ENCODE peak calls at places on chromosome 20, in four cellular contexts. One of them, this sample, is unnamed. For H3K4me1, the result is how much of the 10 kb centered on the place peaks cover.

GRCh38 chr20:878511-879307 is 37.4 kb downstream of the ANGPT4 start:
- DNase-seq in sigmoid colon: no peak
- DNase-seq in IMR-90: peak
- DNase-seq in spleen: peak
- DNase-seq in this sample: no peak

GRCh38 chr20:52972190-52972937 is at the start of gene TSHZ2:
- DNase-seq in sigmoid colon: peak
- DNase-seq in IMR-90: peak
- DNase-seq in spleen: no peak
- DNase-seq in this sample: no peak

GRCh38 chr20:25848222-25848621 is 151.6 kb upstream of the ZNF337 start:
- DNase-seq in sigmoid colon: peak
- DNase-seq in IMR-90: no peak
- DNase-seq in spleen: peak
- DNase-seq in this sample: no peak

GRCh38 chr20:41650221-41650948 is 32.2 kb upstream of the CHD6 start:
- DNase-seq in sigmoid colon: no peak
- DNase-seq in IMR-90: no peak
- DNase-seq in spleen: no peak
- DNase-seq in this sample: no peak

GRCh38 chr20:11979306-11980128 is 61.8 kb downstream of the BTBD3 start:
- DNase-seq in sigmoid colon: no peak
- DNase-seq in IMR-90: no peak
- DNase-seq in spleen: no peak
- DNase-seq in this sample: no peak

GRCh38 chr20:15339264-15339663 is 1001.9 kb upstream of the FLRT3 start:
- DNase-seq in sigmoid colon: no peak
- DNase-seq in IMR-90: no peak
- DNase-seq in spleen: no peak
- DNase-seq in this sample: no peak

GRCh38 chr20:376089-376488 is 4.5 kb upstream of the TRIB3 start:
- DNase-seq in sigmoid colon: no peak
- DNase-seq in IMR-90: no peak
- DNase-seq in spleen: no peak
- DNase-seq in this sample: no peak

GRCh38 chr20:1505361-1505760 is 14.1 kb upstream of the SIRPB2 start:
- DNase-seq in sigmoid colon: no peak
- DNase-seq in IMR-90: no peak
- DNase-seq in spleen: no peak
- DNase-seq in this sample: no peak

GRCh38 chr20:16369441-16369840 is 203.8 kb downstream of the KIF16B start:
- DNase-seq in sigmoid colon: no peak
- DNase-seq in IMR-90: no peak
- DNase-seq in spleen: no peak
- DNase-seq in this sample: no peak

GRCh38 chr20:19427480-19427879 is 215.0 kb downstream of the SLC24A3 start:
- DNase-seq in sigmoid colon: no peak
- DNase-seq in IMR-90: no peak
- DNase-seq in spleen: no peak
- DNase-seq in this sample: no peak

GRCh38 chr20:39659010-39659409 is 696.9 kb downstream of the DHX35 start:
- DNase-seq in sigmoid colon: no peak
- DNase-seq in IMR-90: no peak
- DNase-seq in spleen: no peak
- DNase-seq in this sample: no peak

GRCh38 chr20:56974499-56975250 is 291.8 kb downstream of the BMP7 start:
- DNase-seq in sigmoid colon: no peak
- DNase-seq in IMR-90: peak
- DNase-seq in spleen: no peak
- DNase-seq in this sample: no peak

GRCh38 chr20:1229541-1229940 is 3.7 kb downstream of the RAD21L1 start:
- DNase-seq in sigmoid colon: no peak
- DNase-seq in IMR-90: no peak
- DNase-seq in spleen: no peak
- DNase-seq in this sample: no peak

GRCh38 chr20:31894980-31895675 is 24.7 kb downstream of the TTLL9 start:
- DNase-seq in sigmoid colon: peak
- DNase-seq in IMR-90: peak
- DNase-seq in spleen: no peak
- DNase-seq in this sample: peak

GRCh38 chr20:45378191-45378590 is at the start of gene TP53TG5:
- DNase-seq in sigmoid colon: no peak
- DNase-seq in IMR-90: no peak
- DNase-seq in spleen: no peak
- DNase-seq in this sample: no peak

GRCh38 chr20:19211661-19212523 is 550 bp upstream of the SLC24A3 start:
- DNase-seq in sigmoid colon: peak
- DNase-seq in IMR-90: no peak
- DNase-seq in spleen: peak
- DNase-seq in this sample: no peak

GRCh38 chr20:13277663-13278295 is 56.7 kb downstream of the ISM1 start:
- DNase-seq in sigmoid colon: no peak
- DNase-seq in IMR-90: no peak
- DNase-seq in spleen: no peak
- DNase-seq in this sample: no peak

GRCh38 chr20:31836853-31837608 is 8.4 kb downstream of the FOXS1 start:
- DNase-seq in sigmoid colon: peak
- DNase-seq in IMR-90: no peak
- DNase-seq in spleen: no peak
- DNase-seq in this sample: no peak

GRCh38 chr20:23228912-23229311 is 121.7 kb upstream of the NXT1 start:
- DNase-seq in sigmoid colon: no peak
- DNase-seq in IMR-90: peak
- DNase-seq in spleen: no peak
- DNase-seq in this sample: no peak

GRCh38 chr20:13493143-13493542 is 145.6 kb downstream of the TASP1 start:
- DNase-seq in sigmoid colon: no peak
- DNase-seq in IMR-90: no peak
- DNase-seq in spleen: no peak
- DNase-seq in this sample: no peak

GRCh38 chr20:24964518-24964838 is 15.4 kb downstream of the CST7 start:
- DNase-seq in sigmoid colon: peak
- DNase-seq in IMR-90: no peak
- DNase-seq in spleen: no peak
- DNase-seq in this sample: no peak

GRCh38 chr20:835220-836045 is 1.9 kb downstream of the FAM110A start:
- DNase-seq in sigmoid colon: no peak
- DNase-seq in IMR-90: no peak
- DNase-seq in spleen: peak
- DNase-seq in this sample: no peak

GRCh38 chr20:11755071-11755881 is 162.4 kb upstream of the BTBD3 start:
- DNase-seq in sigmoid colon: peak
- DNase-seq in IMR-90: no peak
- DNase-seq in spleen: no peak
- DNase-seq in this sample: no peak

GRCh38 chr20:59948828-59949720 is 8.9 kb downstream of the FAM217B start:
- DNase-seq in sigmoid colon: no peak
- DNase-seq in IMR-90: peak
- DNase-seq in spleen: no peak
- DNase-seq in this sample: peak

GRCh38 chr20:59942245-59942644 is 2.1 kb downstream of the FAM217B start:
- DNase-seq in sigmoid colon: no peak
- DNase-seq in IMR-90: no peak
- DNase-seq in spleen: no peak
- DNase-seq in this sample: no peak

GRCh38 chr20:59948212-59948611 is 8.0 kb downstream of the FAM217B start:
- DNase-seq in sigmoid colon: no peak
- DNase-seq in IMR-90: no peak
- DNase-seq in spleen: no peak
- DNase-seq in this sample: no peak

GRCh38 chr20:59945731-59946130 is 5.5 kb downstream of the FAM217B start:
- DNase-seq in sigmoid colon: no peak
- DNase-seq in IMR-90: no peak
- DNase-seq in spleen: no peak
- DNase-seq in this sample: no peak

GRCh38 chr20:59945175-59945574 is 5.0 kb downstream of the FAM217B start:
- DNase-seq in sigmoid colon: no peak
- DNase-seq in IMR-90: no peak
- DNase-seq in spleen: no peak
- DNase-seq in this sample: no peak
- H3K4me3 ChIP-seq in sigmoid colon: no peak
- H3K4me3 ChIP-seq in IMR-90: no peak
- H3K4me3 ChIP-seq in spleen: no peak
- H3K4me3 ChIP-seq in this sample: no peak

GRCh38 chr20:62372042-62372993 is 5.2 kb upstream of the LAMA5 start:
- DNase-seq in sigmoid colon: peak
- DNase-seq in IMR-90: no peak
- DNase-seq in spleen: no peak
- DNase-seq in this sample: no peak

GRCh38 chr20:62369508-62370114 is 2.5 kb upstream of the LAMA5 start:
- DNase-seq in sigmoid colon: no peak
- DNase-seq in IMR-90: no peak
- DNase-seq in spleen: no peak
- DNase-seq in this sample: no peak

GRCh38 chr20:62371588-62372041 is 4.5 kb upstream of the LAMA5 start:
- DNase-seq in sigmoid colon: no peak
- DNase-seq in IMR-90: no peak
- DNase-seq in spleen: no peak
- DNase-seq in this sample: no peak

GRCh38 chr20:62370115-62370806 is 3.1 kb upstream of the LAMA5 start:
- DNase-seq in sigmoid colon: no peak
- DNase-seq in IMR-90: peak
- DNase-seq in spleen: no peak
- DNase-seq in this sample: peak

DNA sequence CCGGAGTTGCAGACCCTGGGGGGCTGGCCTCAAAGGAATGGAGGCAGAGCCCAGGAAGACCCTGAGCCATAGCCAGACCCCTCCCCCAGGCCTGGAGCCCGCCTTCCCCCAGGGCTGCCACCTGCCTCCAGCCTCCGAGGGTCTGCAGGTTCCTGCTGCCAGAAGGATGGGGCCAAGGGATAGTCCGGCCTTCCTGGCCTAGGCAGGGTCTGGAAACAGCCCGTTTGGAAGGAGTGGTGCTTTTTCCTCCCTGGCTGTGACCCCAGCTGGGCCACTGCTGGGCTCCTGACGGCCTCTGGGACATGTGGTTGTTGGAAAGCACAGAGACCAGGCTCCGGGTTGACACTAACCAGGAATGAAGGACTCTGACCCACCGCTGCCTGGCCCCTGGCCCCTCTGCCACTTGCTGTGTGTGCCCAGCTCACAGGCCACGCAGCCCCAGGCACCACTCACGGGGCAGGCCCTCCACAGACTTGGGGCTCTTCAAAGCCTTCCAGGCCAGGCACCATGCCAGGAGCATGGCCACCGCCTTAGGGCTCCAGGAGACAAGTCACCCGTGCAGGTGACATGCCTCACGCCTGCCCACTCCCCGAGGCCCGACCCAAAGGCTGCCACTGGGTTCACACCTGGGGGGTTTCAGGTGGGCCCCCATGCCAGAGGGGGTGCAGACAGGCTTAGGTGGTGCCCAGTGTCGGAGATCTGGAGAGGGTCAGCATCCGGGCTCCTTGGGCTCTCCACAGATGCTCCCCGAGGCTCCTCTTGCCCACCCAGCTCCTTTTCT is 3.9 kb upstream of the LAMA5 start:
- DNase-seq in sigmoid colon: no peak
- DNase-seq in IMR-90: no peak
- DNase-seq in spleen: no peak
- DNase-seq in this sample: no peak
- H3K4me1 ChIP-seq in sigmoid colon: half or more
- H3K4me1 ChIP-seq in IMR-90: under half
- H3K4me1 ChIP-seq in spleen: under half
- H3K4me1 ChIP-seq in this sample: half or more

DNA sequence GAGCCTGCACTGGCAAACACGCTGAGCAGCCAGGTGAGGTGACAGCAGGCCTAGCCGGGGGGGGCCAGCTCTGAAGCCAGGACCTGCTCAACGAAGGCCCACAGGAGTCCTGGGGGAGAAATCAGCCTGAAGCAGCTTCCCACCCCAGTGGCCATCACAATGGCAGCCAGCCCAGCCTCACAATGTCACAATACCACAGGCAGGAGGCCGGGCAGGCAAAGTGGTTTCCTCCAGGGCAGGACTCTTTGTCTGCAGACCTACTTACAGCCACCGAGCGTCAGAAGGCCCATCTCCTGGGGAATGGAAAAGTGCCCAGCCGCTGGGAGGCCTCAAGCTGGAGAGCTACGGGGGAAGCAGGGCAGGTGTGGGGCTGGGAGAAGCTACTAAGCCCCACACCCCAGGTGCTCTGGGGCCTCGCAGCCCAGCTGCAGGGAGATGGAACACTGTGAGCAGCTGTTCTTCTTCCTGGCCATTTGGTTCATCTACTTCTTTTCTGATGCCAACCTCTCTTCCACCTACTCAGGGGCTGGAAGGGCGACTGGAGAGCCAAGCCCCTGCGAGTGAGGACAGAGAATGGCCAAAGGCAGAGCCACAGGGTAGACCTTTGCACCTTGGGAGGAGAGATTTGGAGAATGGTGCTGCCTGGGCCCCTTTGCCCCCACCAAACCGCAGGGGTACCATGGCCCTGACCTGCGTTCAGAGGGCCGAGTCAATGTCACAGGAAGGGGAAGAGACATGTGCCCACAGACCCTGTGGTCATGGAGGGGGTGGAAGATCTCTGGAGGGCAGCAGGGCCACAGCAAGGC is 22.3 kb upstream of the AVP start:
- DNase-seq in sigmoid colon: no peak
- DNase-seq in IMR-90: no peak
- DNase-seq in spleen: no peak
- DNase-seq in this sample: no peak
- TF ChIP-seq POLR2A in sigmoid colon: no peak
- TF ChIP-seq POLR2A in IMR-90: no peak
- TF ChIP-seq POLR2A in spleen: no peak
- TF ChIP-seq POLR2A in this sample: no peak

GRCh38 chr20:38127011-38127621 is 38.0 kb downstream of the TGM2 start:
- DNase-seq in sigmoid colon: peak
- DNase-seq in IMR-90: peak
- DNase-seq in spleen: peak
- DNase-seq in this sample: no peak
- H3K4me3 ChIP-seq in sigmoid colon: no peak
- H3K4me3 ChIP-seq in IMR-90: no peak
- H3K4me3 ChIP-seq in spleen: no peak
- H3K4me3 ChIP-seq in this sample: no peak

DNA sequence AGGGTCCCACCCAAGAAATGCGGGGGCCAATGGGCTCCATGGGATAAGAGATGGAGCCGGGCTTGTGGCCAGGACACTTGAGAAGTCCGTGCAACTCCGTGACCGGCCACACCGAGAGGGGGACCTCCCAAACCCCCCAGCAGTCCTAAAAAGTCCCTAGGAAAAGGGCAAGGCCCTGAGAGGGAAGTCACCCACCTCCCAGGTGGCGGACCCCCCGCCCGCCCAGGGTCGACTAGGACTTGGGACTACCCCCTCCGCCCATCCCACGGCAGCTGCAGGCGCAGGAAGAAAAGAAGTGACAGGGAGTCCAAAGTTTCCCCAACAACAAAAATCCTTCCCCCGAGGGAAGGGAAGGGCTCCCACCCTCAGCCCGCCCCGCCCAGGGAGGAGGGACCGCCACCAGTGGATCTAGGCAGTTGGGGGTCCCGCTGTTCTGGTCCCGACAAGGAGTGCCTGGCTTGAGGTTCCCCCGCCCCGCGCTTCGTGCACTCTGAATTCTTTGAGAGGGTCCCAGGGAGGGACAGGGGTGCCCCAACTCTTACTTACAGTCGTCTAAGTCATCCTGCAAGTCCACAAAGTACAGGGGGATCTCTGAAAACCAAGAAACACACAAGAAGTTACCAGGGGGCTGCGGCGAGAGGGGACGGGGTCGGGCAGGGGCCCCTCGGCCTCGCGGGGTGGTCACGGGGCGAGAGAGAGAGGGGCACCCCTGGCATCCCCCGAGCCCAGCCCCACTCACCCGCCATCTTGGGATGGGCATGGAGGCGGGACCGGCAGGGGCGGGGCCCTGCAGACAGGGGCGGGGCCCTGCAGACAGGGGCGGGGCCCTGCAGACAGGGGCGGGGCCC is 611 bp upstream of the RAB22A start:
- DNase-seq in sigmoid colon: peak
- DNase-seq in IMR-90: peak
- DNase-seq in spleen: peak
- DNase-seq in this sample: peak
- H3K4me1 ChIP-seq in sigmoid colon: under half
- H3K4me1 ChIP-seq in IMR-90: under half
- H3K4me1 ChIP-seq in spleen: half or more
- H3K4me1 ChIP-seq in this sample: half or more